ENCODE peak calls at places on chromosomes 12 and 14, in six cellular contexts. One of them, this sample, is unnamed. For H3K4me1, the result is how much of the 10 kb centered on the place peaks cover.

GRCh38 chr12:124422142-124422569 is 127.3 kb downstream of the RFLNA start:
- DNase-seq in PC-3: peak
- DNase-seq in tibial artery: peak
- DNase-seq in astrocyte: no peak
- DNase-seq in uterus: peak
- DNase-seq in CD8-positive, alpha-beta T cell: no peak
- DNase-seq in this sample: peak

GRCh38 chr14:68650403-68650994 is 142.4 kb downstream of the ZFP36L1 start:
- DNase-seq in astrocyte: no peak
- DNase-seq in PC-3: no peak
- DNase-seq in CD8-positive, alpha-beta T cell: no peak
- DNase-seq in uterus: no peak
- DNase-seq in tibial artery: no peak
- DNase-seq in this sample: no peak

GRCh38 chr14:57712101-57712500 is 153.8 kb downstream of the SLC35F4 start:
- DNase-seq in uterus: no peak
- DNase-seq in tibial artery: no peak
- DNase-seq in astrocyte: no peak
- DNase-seq in PC-3: no peak
- DNase-seq in CD8-positive, alpha-beta T cell: no peak
- DNase-seq in this sample: no peak

GRCh38 chr12:106907411-106907810 is 48.3 kb upstream of the TMEM263 start:
- DNase-seq in tibial artery: no peak
- DNase-seq in astrocyte: no peak
- DNase-seq in PC-3: no peak
- DNase-seq in CD8-positive, alpha-beta T cell: no peak
- DNase-seq in uterus: no peak
- DNase-seq in this sample: no peak

GRCh38 chr12:48356041-48356768 is 5.5 kb upstream of the ZNF641 start:
- DNase-seq in PC-3: peak
- DNase-seq in tibial artery: no peak
- DNase-seq in uterus: no peak
- DNase-seq in astrocyte: no peak
- DNase-seq in CD8-positive, alpha-beta T cell: no peak
- DNase-seq in this sample: no peak

GRCh38 chr14:72451081-72451972 is 442.6 kb downstream of the DPF3 start:
- DNase-seq in CD8-positive, alpha-beta T cell: peak
- DNase-seq in PC-3: no peak
- DNase-seq in astrocyte: peak
- DNase-seq in tibial artery: no peak
- DNase-seq in uterus: no peak
- DNase-seq in this sample: no peak

GRCh38 chr12:113792450-113792849 is 173.7 kb downstream of the RBM19 start:
- DNase-seq in uterus: no peak
- DNase-seq in tibial artery: no peak
- DNase-seq in astrocyte: no peak
- DNase-seq in PC-3: no peak
- DNase-seq in CD8-positive, alpha-beta T cell: no peak
- DNase-seq in this sample: no peak

GRCh38 chr12:5407457-5407856 is 24.5 kb upstream of the NTF3 start:
- DNase-seq in PC-3: no peak
- DNase-seq in tibial artery: no peak
- DNase-seq in uterus: no peak
- DNase-seq in astrocyte: peak
- DNase-seq in CD8-positive, alpha-beta T cell: no peak
- DNase-seq in this sample: no peak

GRCh38 chr12:27952510-27952909 is 20.0 kb downstream of the PTHLH start:
- DNase-seq in CD8-positive, alpha-beta T cell: no peak
- DNase-seq in PC-3: no peak
- DNase-seq in tibial artery: no peak
- DNase-seq in uterus: no peak
- DNase-seq in astrocyte: no peak
- DNase-seq in this sample: no peak

GRCh38 chr12:131049569-131050339 is 96.0 kb downstream of the ADGRD1 start:
- DNase-seq in tibial artery: no peak
- DNase-seq in CD8-positive, alpha-beta T cell: no peak
- DNase-seq in uterus: no peak
- DNase-seq in astrocyte: no peak
- DNase-seq in PC-3: no peak
- DNase-seq in this sample: peak

GRCh38 chr14:54186821-54187365 is 209.9 kb upstream of the CDKN3 start:
- DNase-seq in tibial artery: no peak
- DNase-seq in CD8-positive, alpha-beta T cell: no peak
- DNase-seq in PC-3: no peak
- DNase-seq in astrocyte: no peak
- DNase-seq in uterus: no peak
- DNase-seq in this sample: no peak

GRCh38 chr12:8658361-8658760 is 4.3 kb downstream of the MFAP5 start:
- DNase-seq in tibial artery: no peak
- DNase-seq in uterus: no peak
- DNase-seq in CD8-positive, alpha-beta T cell: no peak
- DNase-seq in astrocyte: peak
- DNase-seq in PC-3: peak
- DNase-seq in this sample: no peak

GRCh38 chr12:107612508-107612907 is 73.1 kb upstream of the PWP1 start:
- DNase-seq in CD8-positive, alpha-beta T cell: no peak
- DNase-seq in PC-3: no peak
- DNase-seq in astrocyte: no peak
- DNase-seq in tibial artery: no peak
- DNase-seq in uterus: no peak
- DNase-seq in this sample: no peak

GRCh38 chr12:75959060-75959459 is 72.5 kb downstream of the PHLDA1 start:
- DNase-seq in uterus: no peak
- DNase-seq in tibial artery: no peak
- DNase-seq in astrocyte: no peak
- DNase-seq in PC-3: no peak
- DNase-seq in CD8-positive, alpha-beta T cell: no peak
- DNase-seq in this sample: no peak

GRCh38 chr14:55373784-55374725 is 37.6 kb downstream of the ATG14 start:
- DNase-seq in uterus: no peak
- DNase-seq in tibial artery: no peak
- DNase-seq in PC-3: peak
- DNase-seq in astrocyte: peak
- DNase-seq in CD8-positive, alpha-beta T cell: peak
- DNase-seq in this sample: no peak

GRCh38 chr14:89303452-89304435 is 113.3 kb downstream of the FOXN3 start:
- DNase-seq in uterus: peak
- DNase-seq in CD8-positive, alpha-beta T cell: peak
- DNase-seq in astrocyte: peak
- DNase-seq in tibial artery: peak
- DNase-seq in PC-3: peak
- DNase-seq in this sample: peak

GRCh38 chr14:103593577-103593976 is 30.8 kb downstream of the COA8 start:
- DNase-seq in PC-3: no peak
- DNase-seq in uterus: no peak
- DNase-seq in CD8-positive, alpha-beta T cell: no peak
- DNase-seq in tibial artery: no peak
- DNase-seq in astrocyte: no peak
- DNase-seq in this sample: no peak

GRCh38 chr12:67877697-67878096 is 111.5 kb upstream of the IFNG-AS1 start:
- DNase-seq in astrocyte: no peak
- DNase-seq in PC-3: no peak
- DNase-seq in CD8-positive, alpha-beta T cell: no peak
- DNase-seq in tibial artery: no peak
- DNase-seq in uterus: no peak
- DNase-seq in this sample: no peak

GRCh38 chr14:31881531-31882310 is 195.4 kb upstream of the ARHGAP5 start:
- DNase-seq in CD8-positive, alpha-beta T cell: no peak
- DNase-seq in astrocyte: peak
- DNase-seq in PC-3: peak
- DNase-seq in tibial artery: no peak
- DNase-seq in uterus: no peak
- DNase-seq in this sample: no peak

GRCh38 chr14:32426596-32427408 is 97.7 kb downstream of the AKAP6 start:
- DNase-seq in CD8-positive, alpha-beta T cell: no peak
- DNase-seq in tibial artery: no peak
- DNase-seq in uterus: no peak
- DNase-seq in PC-3: peak
- DNase-seq in astrocyte: no peak
- DNase-seq in this sample: no peak

GRCh38 chr12:93229494-93230310 is 148.0 kb upstream of the NUDT4 start:
- DNase-seq in PC-3: peak
- DNase-seq in tibial artery: no peak
- DNase-seq in uterus: no peak
- DNase-seq in astrocyte: peak
- DNase-seq in CD8-positive, alpha-beta T cell: no peak
- DNase-seq in this sample: no peak

GRCh38 chr12:98440165-98440581 is 75.2 kb upstream of the TMPO start:
- DNase-seq in PC-3: peak
- DNase-seq in astrocyte: peak
- DNase-seq in uterus: peak
- DNase-seq in tibial artery: peak
- DNase-seq in CD8-positive, alpha-beta T cell: no peak
- DNase-seq in this sample: no peak

GRCh38 chr12:1777798-1778197 is 42.6 kb upstream of the LRTM2 start:
- DNase-seq in CD8-positive, alpha-beta T cell: no peak
- DNase-seq in astrocyte: peak
- DNase-seq in tibial artery: no peak
- DNase-seq in PC-3: peak
- DNase-seq in uterus: no peak
- DNase-seq in this sample: no peak

GRCh38 chr12:92070864-92071445 is 74.7 kb downstream of the BTG1 start:
- DNase-seq in uterus: peak
- DNase-seq in CD8-positive, alpha-beta T cell: no peak
- DNase-seq in tibial artery: no peak
- DNase-seq in astrocyte: no peak
- DNase-seq in PC-3: no peak
- DNase-seq in this sample: no peak

GRCh38 chr14:69643430-69644200 is 32.2 kb downstream of the SUSD6 start:
- DNase-seq in PC-3: peak
- DNase-seq in tibial artery: no peak
- DNase-seq in CD8-positive, alpha-beta T cell: peak
- DNase-seq in uterus: peak
- DNase-seq in astrocyte: peak
- DNase-seq in this sample: peak

GRCh38 chr12:110179291-110179690 is 55.1 kb downstream of the IFT81 start:
- DNase-seq in astrocyte: peak
- DNase-seq in PC-3: peak
- DNase-seq in tibial artery: no peak
- DNase-seq in uterus: no peak
- DNase-seq in CD8-positive, alpha-beta T cell: no peak
- DNase-seq in this sample: no peak

DNA sequence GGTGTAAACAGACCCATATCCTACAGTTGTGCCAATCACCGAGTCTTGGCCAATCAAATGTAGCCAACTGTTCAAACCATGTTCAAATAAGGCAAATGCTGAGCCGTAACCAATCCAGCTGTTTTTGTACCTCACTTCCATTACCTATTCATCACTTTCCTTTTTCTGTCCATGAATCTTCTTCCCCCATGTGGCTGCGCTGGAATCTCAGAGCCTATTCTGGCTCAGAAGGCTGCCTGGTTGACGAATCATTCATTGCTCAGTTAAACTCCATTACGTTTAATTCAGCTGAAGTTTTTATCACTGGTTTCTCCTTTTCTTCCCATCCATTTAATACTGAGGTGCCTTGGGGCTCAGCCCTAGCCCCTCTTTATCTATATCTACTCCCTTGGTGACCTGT is 71.1 kb downstream of the TBC1D30 start:
- DNase-seq in astrocyte: peak
- DNase-seq in CD8-positive, alpha-beta T cell: no peak
- DNase-seq in uterus: no peak
- DNase-seq in PC-3: peak
- DNase-seq in tibial artery: no peak
- DNase-seq in this sample: no peak
- H3K27ac ChIP-seq in astrocyte: no peak
- H3K27ac ChIP-seq in CD8-positive, alpha-beta T cell: no peak
- H3K27ac ChIP-seq in uterus: no peak
- H3K27ac ChIP-seq in PC-3: peak
- H3K27ac ChIP-seq in tibial artery: no peak
- H3K27ac ChIP-seq in this sample: no peak

GRCh38 chr12:117080707-117081141 is 18.5 kb downstream of the TESC start:
- DNase-seq in tibial artery: no peak
- DNase-seq in CD8-positive, alpha-beta T cell: no peak
- DNase-seq in astrocyte: no peak
- DNase-seq in uterus: no peak
- DNase-seq in PC-3: no peak
- DNase-seq in this sample: no peak
- H3K4me1 ChIP-seq in tibial artery: under half
- H3K4me1 ChIP-seq in CD8-positive, alpha-beta T cell: under half
- H3K4me1 ChIP-seq in astrocyte: under half
- H3K4me1 ChIP-seq in uterus: under half
- H3K4me1 ChIP-seq in PC-3: under half
- H3K4me1 ChIP-seq in this sample: under half

DNA sequence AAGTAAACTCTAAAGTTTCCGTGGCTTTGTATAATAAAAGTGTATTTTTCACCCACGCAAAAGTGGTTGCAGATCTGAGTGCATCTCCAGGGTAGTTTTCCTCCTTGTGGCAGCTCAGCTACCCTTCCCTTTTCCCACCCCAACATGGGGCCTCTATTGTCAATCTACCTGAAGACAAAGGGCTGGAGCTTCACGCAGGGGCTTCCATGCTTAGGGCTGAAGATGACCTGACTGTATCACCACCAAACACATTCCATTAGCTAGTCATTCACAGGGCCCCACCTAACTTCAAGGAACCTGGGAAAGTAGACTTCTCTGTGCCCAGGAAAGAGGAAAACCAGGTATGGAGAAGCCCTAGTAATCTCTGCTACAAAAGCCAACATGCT is 57.0 kb upstream of the CCND2 start:
- DNase-seq in astrocyte: no peak
- DNase-seq in CD8-positive, alpha-beta T cell: no peak
- DNase-seq in tibial artery: no peak
- DNase-seq in uterus: no peak
- DNase-seq in PC-3: no peak
- DNase-seq in this sample: no peak
- TF ChIP-seq CTCF in astrocyte: no peak
- TF ChIP-seq CTCF in CD8-positive, alpha-beta T cell: no peak
- TF ChIP-seq CTCF in tibial artery: no peak
- TF ChIP-seq CTCF in uterus: no peak
- TF ChIP-seq CTCF in PC-3: no peak
- TF ChIP-seq CTCF in this sample: no peak

DNA sequence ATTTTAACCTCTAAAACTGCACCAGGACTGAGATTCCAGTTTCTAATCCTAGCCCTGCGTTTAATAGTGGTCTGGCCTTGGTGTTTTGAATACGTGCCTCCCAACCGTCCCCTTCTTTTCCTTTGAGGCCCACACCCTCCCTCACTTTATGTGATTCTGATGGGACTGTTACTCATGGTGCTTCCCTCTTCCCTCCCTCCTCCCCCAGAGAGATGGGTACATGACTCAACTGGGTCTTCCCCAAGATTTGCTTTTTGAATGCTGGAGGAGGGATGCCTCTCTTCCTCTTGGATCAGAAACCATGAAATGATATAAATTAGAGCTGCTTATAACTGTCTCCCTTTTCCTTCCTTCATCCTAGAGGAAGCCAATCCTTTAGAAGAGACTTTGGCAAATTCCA is 8.2 kb upstream of the PPP2R5E start:
- DNase-seq in uterus: no peak
- DNase-seq in PC-3: peak
- DNase-seq in tibial artery: no peak
- DNase-seq in CD8-positive, alpha-beta T cell: no peak
- DNase-seq in astrocyte: no peak
- DNase-seq in this sample: no peak
- H3K27ac ChIP-seq in uterus: no peak
- H3K27ac ChIP-seq in PC-3: peak
- H3K27ac ChIP-seq in tibial artery: no peak
- H3K27ac ChIP-seq in CD8-positive, alpha-beta T cell: no peak
- H3K27ac ChIP-seq in astrocyte: no peak
- H3K27ac ChIP-seq in this sample: no peak

GRCh38 chr12:56632701-56633464 is 2.8 kb upstream of the BAZ2A start:
- DNase-seq in uterus: no peak
- DNase-seq in PC-3: no peak
- DNase-seq in astrocyte: no peak
- DNase-seq in CD8-positive, alpha-beta T cell: no peak
- DNase-seq in tibial artery: no peak
- DNase-seq in this sample: no peak
- H3K4me1 ChIP-seq in uterus: under half
- H3K4me1 ChIP-seq in PC-3: under half
- H3K4me1 ChIP-seq in astrocyte: under half
- H3K4me1 ChIP-seq in CD8-positive, alpha-beta T cell: half or more
- H3K4me1 ChIP-seq in tibial artery: under half
- H3K4me1 ChIP-seq in this sample: half or more